ENCODE peak calls at places on chromosome 16, in five cellular contexts. R is uterus, O is NCI-H1436 treated with DMSO at 0.1 percent for 48 hours, C is DMS153, Y is IMR-90. F is an unnamed sample.

GRCh38 chr16:89035013-89035697 is 58.1 kb upstream of the CBFA2T3 start:
- DNase-seq in Y (no peak), R (no peak), O (no peak), C (no peak), F (no peak)

GRCh38 chr16:89308391-89309333 is 91.2 kb downstream of the ZNF778 start:
- DNase-seq in C (no peak), R (no peak), O (no peak), Y (no peak), F (no peak)

GRCh38 chr16:80804061-80804450 is 342 bp downstream of the CDYL2 start:
- DNase-seq in O (no peak), Y (peak), R (no peak), C (no peak), F (no peak)

GRCh38 chr16:2948807-2949704 is 15.0 kb upstream of the KREMEN2 start:
- DNase-seq in C (no peak), R (no peak), O (no peak), Y (no peak), F (no peak)

GRCh38 chr16:25126820-25127232 is 15.3 kb downstream of the LCMT1 start:
- DNase-seq in C (peak), R (no peak), O (no peak), Y (peak), F (no peak)

GRCh38 chr16:31451681-31452351 is 7.5 kb upstream of the ARMC5 start:
- DNase-seq in C (peak), O (no peak), Y (peak), R (peak), F (no peak)

GRCh38 chr16:9047689-9048301 is 43.6 kb upstream of the HAPSTR1 start:
- DNase-seq in O (peak), Y (peak), R (peak), C (peak), F (peak)

GRCh38 chr16:49833796-49834195 is 22.1 kb downstream of the ZNF423 start:
- DNase-seq in C (no peak), O (no peak), Y (no peak), R (peak), F (no peak)

GRCh38 chr16:88747588-88748301 is 37.3 kb downstream of the PIEZO1 start:
- DNase-seq in Y (no peak), O (peak), R (no peak), C (peak), F (no peak)

GRCh38 chr16:21194771-21195301 is 16.5 kb downstream of the ZP2 start:
- DNase-seq in Y (no peak), O (no peak), C (no peak), R (no peak), F (no peak)

GRCh38 chr16:4982056-4982867 is 24.1 kb downstream of the SEC14L5 start:
- DNase-seq in R (no peak), Y (no peak), O (no peak), C (no peak), F (no peak)

GRCh38 chr16:83682126-83682857 is 125.5 kb upstream of the HSBP1 start:
- DNase-seq in R (no peak), C (no peak), Y (no peak), O (no peak), F (no peak)

GRCh38 chr16:82055728-82056549 is 20.9 kb downstream of the HSD17B2 start:
- DNase-seq in C (no peak), R (no peak), O (no peak), Y (no peak), F (no peak)

GRCh38 chr16:55482056-55482455 is 3.1 kb downstream of the MMP2 start:
- DNase-seq in Y (peak), R (no peak), O (no peak), C (no peak), F (no peak)

GRCh38 chr16:27551046-27551445 is 1.1 kb downstream of the KATNIP start:
- DNase-seq in C (no peak), Y (no peak), R (no peak), O (no peak), F (no peak)

GRCh38 chr16:80974649-80975376 is 31.9 kb downstream of the CMC2 start:
- DNase-seq in R (no peak), C (no peak), Y (no peak), O (no peak), F (no peak)

GRCh38 chr16:80369559-80369958 is 171.2 kb upstream of the DYNLRB2 start:
- DNase-seq in O (no peak), R (peak), C (peak), Y (peak), F (no peak)

GRCh38 chr16:85309656-85310587 is 197.7 kb upstream of the CIBAR2 start:
- DNase-seq in Y (no peak), O (no peak), C (no peak), R (no peak), F (no peak)

GRCh38 chr16:72763927-72764628 is 283.9 kb downstream of the ZFHX3 start:
- DNase-seq in Y (no peak), R (no peak), C (no peak), O (no peak), F (no peak)

GRCh38 chr16:27791404-27791719 is 241.4 kb downstream of the KATNIP start:
- DNase-seq in R (no peak), C (no peak), O (no peak), Y (no peak), F (no peak)

GRCh38 chr16:50213939-50214519 is 52.3 kb upstream of the ADCY7 start:
- DNase-seq in Y (peak), O (no peak), C (no peak), R (no peak), F (peak)